ENCODE peak calls at places on chromosome 20, in six cellular contexts. X is GM23338; S is NCI-H82; Z is NCI-H510A treated with DMSO at 0.1 percent for 48 hours; K is stimulated activated naive CD4-positive, alpha-beta T cell; J is GF-D8. M is an unnamed sample.

GRCh38 chr20:16301981-16302380 is 271.3 kb downstream of the KIF16B start:
- DNase-seq in J (no peak), X (no peak), K (no peak), Z (no peak), S (no peak), M (no peak)

GRCh38 chr20:41618807-41619294 is 674 bp upstream of the CHD6 start:
- DNase-seq in S (no peak), K (no peak), J (no peak), X (peak), Z (peak), M (peak)

GRCh38 chr20:25197173-25197869 is 1.8 kb downstream of the ENTPD6 start:
- DNase-seq in X (peak), K (no peak), Z (peak), J (no peak), S (no peak), M (peak)

GRCh38 chr20:51985013-51985415 is 182.7 kb upstream of the SALL4 start:
- DNase-seq in J (no peak), S (no peak), K (no peak), X (peak), Z (no peak), M (no peak)

GRCh38 chr20:22939181-22939580 is 95.9 kb upstream of the SSTR4 start:
- DNase-seq in J (no peak), Z (no peak), X (no peak), S (no peak), K (no peak), M (no peak)

GRCh38 chr20:63232235-63233060 is 3.3 kb upstream of the BIRC7 start:
- DNase-seq in J (no peak), Z (no peak), K (no peak), X (no peak), S (no peak), M (no peak)

GRCh38 chr20:62088258-62089127 is 22.8 kb upstream of the TAF4 start:
- DNase-seq in K (no peak), X (no peak), Z (no peak), J (no peak), S (peak), M (no peak)

GRCh38 chr20:54083459-54083858 is 13.1 kb upstream of the BCAS1 start:
- DNase-seq in Z (no peak), X (no peak), S (no peak), K (no peak), J (no peak), M (no peak)

GRCh38 chr20:25324412-25324811 is 66.2 kb downstream of the ABHD12 start:
- DNase-seq in S (no peak), Z (no peak), K (no peak), X (no peak), J (peak), M (no peak)

GRCh38 chr20:4318891-4319290 is 303.5 kb upstream of the RNF24 start:
- DNase-seq in X (no peak), K (no peak), Z (no peak), J (no peak), S (no peak), M (no peak)

GRCh38 chr20:50675671-50676376 is 15.5 kb downstream of the RIPOR3 start:
- DNase-seq in J (no peak), K (no peak), S (no peak), Z (no peak), X (peak), M (no peak)

GRCh38 chr20:4720121-4720976 is 1.4 kb upstream of the PRND start:
- DNase-seq in J (peak), K (peak), Z (peak), X (peak), S (peak), M (peak)

GRCh38 chr20:23086056-23086551 is at the start of gene CD93:
- DNase-seq in X (peak), S (no peak), J (peak), Z (no peak), K (no peak), M (no peak)